ENCODE peak calls at places on chromosomes 1 and 21, in six cellular contexts. G is mucosa of gallbladder; S is Kasumi-1; H is CD4-positive, alpha-beta T cell; N is HFFc6; V is pulmonary artery endothelial cell. D is an unnamed sample.

GRCh38 chr21:28554660-28555475 is 437.8 kb downstream of the LTN1 start:
- DNase-seq in G (no peak), S (no peak), H (no peak), N (peak; percentile 17), V (no peak), D (peak; percentile 35)

GRCh38 chr1:6208723-6209660 is 3.1 kb downstream of the RNF207 start:
- DNase-seq in G (no peak), S (peak; percentile 27), H (no peak), N (peak; percentile 23), V (no peak), D (peak; percentile 43)

GRCh38 chr1:43253876-43254275 is 15.9 kb upstream of the TMEM125 start:
- DNase-seq in G (no peak), S (no peak), H (no peak), N (no peak), V (no peak), D (no peak)

GRCh38 chr1:14704846-14705245 is 106.4 kb downstream of the KAZN start:
- DNase-seq in G (no peak), S (no peak), H (no peak), N (no peak), V (no peak), D (no peak)

GRCh38 chr1:115592264-115592663 is 49.5 kb upstream of the VANGL1 start:
- DNase-seq in G (no peak), S (no peak), H (no peak), N (no peak), V (no peak), D (no peak)

GRCh38 chr1:22171951-22172715 is 29.2 kb upstream of the WNT4 start:
- DNase-seq in G (no peak), S (no peak), H (no peak), N (no peak), V (no peak), D (no peak)

GRCh38 chr1:203331224-203331623 is 19.7 kb downstream of the FMOD start:
- DNase-seq in G (no peak), S (no peak), H (no peak), N (no peak), V (no peak), D (no peak)

GRCh38 chr21:34651032-34651431 is 17.8 kb upstream of the CLIC6 start:
- DNase-seq in G (no peak), S (no peak), H (no peak), N (no peak), V (no peak), D (no peak)

GRCh38 chr21:29078884-29079765 is 5.7 kb upstream of the CCT8 start:
- DNase-seq in G (peak; percentile 57), S (peak; percentile 84), H (no peak), N (no peak), V (no peak), D (no peak)

GRCh38 chr1:32352831-32353383 is 9.4 kb downstream of the FAM229A start:
- DNase-seq in G (no peak), S (no peak), H (no peak), N (no peak), V (no peak), D (peak; percentile 45)

GRCh38 chr1:193462629-193463320 is 276.4 kb upstream of the B3GALT2 start:
- DNase-seq in G (no peak), S (peak; percentile 80), H (no peak), N (no peak), V (no peak), D (no peak)

GRCh38 chr1:71834570-71835441 is 447.5 kb downstream of the NEGR1 start:
- DNase-seq in G (no peak), S (no peak), H (no peak), N (no peak), V (no peak), D (peak; percentile 50)

GRCh38 chr1:168871531-168871930 is 142.5 kb upstream of the DPT start:
- DNase-seq in G (no peak), S (no peak), H (no peak), N (no peak), V (no peak), D (no peak)

GRCh38 chr1:109979489-109980091 is 5.0 kb upstream of the AHCYL1 start:
- DNase-seq in G (peak; percentile 71), S (no peak), H (no peak), N (peak; percentile 50), V (peak; percentile 87), D (peak; percentile 26)

GRCh38 chr1:151718011-151718431 is 1.4 kb upstream of the CELF3 start:
- DNase-seq in G (no peak), S (no peak), H (no peak), N (no peak), V (no peak), D (no peak)

GRCh38 chr1:37940299-37940947 is 6.4 kb downstream of the INPP5B start:
- DNase-seq in G (no peak), S (no peak), H (no peak), N (no peak), V (no peak), D (no peak)

GRCh38 chr1:153752561-153753195 is 22.5 kb upstream of the SLC27A3 start:
- DNase-seq in G (peak; percentile 47), S (no peak), H (no peak), N (peak; percentile 52), V (peak; percentile 75), D (no peak)

GRCh38 chr1:107195476-107195875 is 54.6 kb downstream of the NTNG1 start:
- DNase-seq in G (no peak), S (no peak), H (no peak), N (no peak), V (no peak), D (no peak)

GRCh38 chr1:40662864-40663263 is 2.6 kb downstream of the RIMS3 start:
- DNase-seq in G (no peak), S (no peak), H (no peak), N (no peak), V (no peak), D (peak; percentile 92)

GRCh38 chr1:210072129-210072528 is 134.1 kb downstream of the SYT14 start:
- DNase-seq in G (no peak), S (no peak), H (no peak), N (peak; percentile 86), V (no peak), D (peak; percentile 40)

GRCh38 chr1:185526318-185527307 is 207.6 kb upstream of the HMCN1 start:
- DNase-seq in G (no peak), S (peak; percentile 36), H (no peak), N (no peak), V (no peak), D (no peak)

GRCh38 chr1:92924501-92924900 is 36.8 kb downstream of the DIPK1A start:
- DNase-seq in G (no peak), S (no peak), H (no peak), N (no peak), V (no peak), D (no peak)

GRCh38 chr21:17548262-17548661 is 35.4 kb downstream of the CXADR start:
- DNase-seq in G (no peak), S (no peak), H (no peak), N (no peak), V (no peak), D (no peak)

GRCh38 chr1:61332796-61333195 is 250.4 kb downstream of the NFIA start:
- DNase-seq in G (no peak), S (no peak), H (no peak), N (no peak), V (no peak), D (no peak)

GRCh38 chr21:44637018-44637850 is at the start of gene KRTAP10-10:
- DNase-seq in G (no peak), S (no peak), H (no peak), N (no peak), V (no peak), D (peak; percentile 7)

GRCh38 chr1:161048949-161049722 is 3.4 kb upstream of the USF1 start:
- DNase-seq in G (no peak), S (no peak), H (no peak), N (no peak), V (no peak), D (no peak)

GRCh38 chr1:28064064-28064463 is 24.3 kb downstream of the EYA3 start:
- DNase-seq in G (no peak), S (no peak), H (no peak), N (no peak), V (no peak), D (no peak)

GRCh38 chr1:29567257-29567656 is 330.9 kb downstream of the PTPRU start:
- DNase-seq in G (no peak), S (no peak), H (no peak), N (no peak), V (no peak), D (no peak)

GRCh38 chr1:18752409-18752808 is 107.1 kb downstream of the TAS1R2 start:
- DNase-seq in G (no peak), S (no peak), H (no peak), N (no peak), V (no peak), D (no peak)

GRCh38 chr1:54580856-54581550 is 33.0 kb downstream of the ACOT11 start:
- DNase-seq in G (no peak), S (no peak), H (no peak), N (no peak), V (no peak), D (no peak)

GRCh38 chr1:14876747-14877146 is 276.8 kb upstream of the TMEM51 start:
- DNase-seq in G (no peak), S (no peak), H (no peak), N (no peak), V (no peak), D (no peak)

GRCh38 chr1:46613661-46614603 is 2.7 kb downstream of the MOB3C start:
- DNase-seq in G (peak; percentile 83), S (peak; percentile 71), H (peak; percentile 33), N (peak; percentile 18), V (no peak), D (peak; percentile 91)

GRCh38 chr1:240516069-240516468 is 95.9 kb downstream of the GREM2 start:
- DNase-seq in G (no peak), S (no peak), H (no peak), N (no peak), V (no peak), D (no peak)

GRCh38 chr1:15923241-15923640 is 52.7 kb downstream of the ZBTB17 start:
- DNase-seq in G (no peak), S (no peak), H (no peak), N (peak; percentile 26), V (peak; percentile 13), D (no peak)

GRCh38 chr1:29390075-29390474 is 153.8 kb downstream of the PTPRU start:
- DNase-seq in G (no peak), S (no peak), H (no peak), N (no peak), V (no peak), D (no peak)